ENCODE peak calls at places on chromosomes 16 and 17, in four cellular contexts. One of them, this sample, is unnamed.
A peak's percentile ranks its signal among the peaks of the same experiment; 100 is the strongest.

GRCh38 chr16:81491522-81492188 is 47.0 kb downstream of the CMIP start:
- DNase-seq in mesenchymal stem cell: no peak
- DNase-seq in mesendoderm: no peak
- DNase-seq in neuronal stem cell: no peak
- DNase-seq in this sample: no peak

GRCh38 chr17:51121620-51122472 is 1.2 kb upstream of the SPAG9 start:
- DNase-seq in mesenchymal stem cell: peak; percentile 99
- DNase-seq in mesendoderm: peak; percentile 94
- DNase-seq in neuronal stem cell: peak; percentile 51
- DNase-seq in this sample: peak; percentile 89

GRCh38 chr16:53435066-53435688 is 906 bp downstream of the RBL2 start:
- DNase-seq in mesenchymal stem cell: peak; percentile 95
- DNase-seq in mesendoderm: peak; percentile 90
- DNase-seq in neuronal stem cell: peak; percentile 43
- DNase-seq in this sample: peak; percentile 66

GRCh38 chr16:49832177-49832576 is 23.7 kb downstream of the ZNF423 start:
- DNase-seq in mesenchymal stem cell: no peak
- DNase-seq in mesendoderm: no peak
- DNase-seq in neuronal stem cell: no peak
- DNase-seq in this sample: no peak

GRCh38 chr16:9412362-9413311 is 321.2 kb downstream of the HAPSTR1 start:
- DNase-seq in mesenchymal stem cell: no peak
- DNase-seq in mesendoderm: no peak
- DNase-seq in neuronal stem cell: no peak
- DNase-seq in this sample: no peak

GRCh38 chr17:42071810-42072209 is 21.4 kb upstream of the C17orf113 start:
- DNase-seq in mesenchymal stem cell: no peak
- DNase-seq in mesendoderm: no peak
- DNase-seq in neuronal stem cell: no peak
- DNase-seq in this sample: no peak

GRCh38 chr17:6425407-6425806 is 9.5 kb downstream of the AIPL1 start:
- DNase-seq in mesenchymal stem cell: no peak
- DNase-seq in mesendoderm: no peak
- DNase-seq in neuronal stem cell: no peak
- DNase-seq in this sample: no peak

GRCh38 chr17:51434434-51435170 is 174.3 kb downstream of the UTP18 start:
- DNase-seq in mesenchymal stem cell: no peak
- DNase-seq in mesendoderm: peak; percentile 42
- DNase-seq in neuronal stem cell: no peak
- DNase-seq in this sample: no peak

GRCh38 chr16:75526032-75526790 is 9.7 kb downstream of the CHST5 start:
- DNase-seq in mesenchymal stem cell: no peak
- DNase-seq in mesendoderm: no peak
- DNase-seq in neuronal stem cell: no peak
- DNase-seq in this sample: no peak

GRCh38 chr16:27748868-27749546 is 199.1 kb downstream of the KATNIP start:
- DNase-seq in mesenchymal stem cell: peak; percentile 79
- DNase-seq in mesendoderm: peak; percentile 80
- DNase-seq in neuronal stem cell: no peak
- DNase-seq in this sample: peak; percentile 75

GRCh38 chr17:40501499-40501911 is at the start of gene TNS4:
- DNase-seq in mesenchymal stem cell: no peak
- DNase-seq in mesendoderm: no peak
- DNase-seq in neuronal stem cell: no peak
- DNase-seq in this sample: no peak

GRCh38 chr16:14523632-14524031 is 106.4 kb downstream of the PARN start:
- DNase-seq in mesenchymal stem cell: no peak
- DNase-seq in mesendoderm: no peak
- DNase-seq in neuronal stem cell: peak; percentile 36
- DNase-seq in this sample: no peak

GRCh38 chr17:57084802-57085447 is at the start of gene AKAP1:
- DNase-seq in mesenchymal stem cell: peak; percentile 93
- DNase-seq in mesendoderm: peak; percentile 97
- DNase-seq in neuronal stem cell: peak; percentile 91
- DNase-seq in this sample: peak; percentile 99
- H2AK5ac ChIP-seq in mesenchymal stem cell: no peak within 1 kb of the TSS
- H2AK5ac ChIP-seq in mesendoderm: no peak within 1 kb of the TSS
- H2AK5ac ChIP-seq in neuronal stem cell: no peak within 1 kb of the TSS
- H2AK5ac ChIP-seq in this sample: no peak within 1 kb of the TSS

GRCh38 chr17:49436174-49436573 is 21.5 kb upstream of the PHB1 start:
- DNase-seq in mesenchymal stem cell: no peak
- DNase-seq in mesendoderm: no peak
- DNase-seq in neuronal stem cell: no peak
- DNase-seq in this sample: no peak
- H4K8ac ChIP-seq in mesenchymal stem cell: no peak overlapping the region
- H4K8ac ChIP-seq in mesendoderm: no peak overlapping the region
- H4K8ac ChIP-seq in neuronal stem cell: no peak overlapping the region
- H4K8ac ChIP-seq in this sample: no peak overlapping the region

GRCh38 chr17:27289856-27290255 is 4.1 kb upstream of the WSB1 start:
- DNase-seq in mesenchymal stem cell: no peak
- DNase-seq in mesendoderm: no peak
- DNase-seq in neuronal stem cell: no peak
- DNase-seq in this sample: no peak
- H2AK5ac ChIP-seq in mesenchymal stem cell: no peak overlapping the region
- H2AK5ac ChIP-seq in mesendoderm: no peak overlapping the region
- H2AK5ac ChIP-seq in neuronal stem cell: no peak overlapping the region
- H2AK5ac ChIP-seq in this sample: no peak overlapping the region

GRCh38 chr16:59260892-59261291 is 526.8 kb upstream of the GOT2 start:
- DNase-seq in mesenchymal stem cell: no peak
- DNase-seq in mesendoderm: no peak
- DNase-seq in neuronal stem cell: no peak
- DNase-seq in this sample: no peak
- H4K8ac ChIP-seq in mesenchymal stem cell: no peak overlapping the region
- H4K8ac ChIP-seq in mesendoderm: no peak overlapping the region
- H4K8ac ChIP-seq in neuronal stem cell: no peak overlapping the region
- H4K8ac ChIP-seq in this sample: no peak overlapping the region

DNA sequence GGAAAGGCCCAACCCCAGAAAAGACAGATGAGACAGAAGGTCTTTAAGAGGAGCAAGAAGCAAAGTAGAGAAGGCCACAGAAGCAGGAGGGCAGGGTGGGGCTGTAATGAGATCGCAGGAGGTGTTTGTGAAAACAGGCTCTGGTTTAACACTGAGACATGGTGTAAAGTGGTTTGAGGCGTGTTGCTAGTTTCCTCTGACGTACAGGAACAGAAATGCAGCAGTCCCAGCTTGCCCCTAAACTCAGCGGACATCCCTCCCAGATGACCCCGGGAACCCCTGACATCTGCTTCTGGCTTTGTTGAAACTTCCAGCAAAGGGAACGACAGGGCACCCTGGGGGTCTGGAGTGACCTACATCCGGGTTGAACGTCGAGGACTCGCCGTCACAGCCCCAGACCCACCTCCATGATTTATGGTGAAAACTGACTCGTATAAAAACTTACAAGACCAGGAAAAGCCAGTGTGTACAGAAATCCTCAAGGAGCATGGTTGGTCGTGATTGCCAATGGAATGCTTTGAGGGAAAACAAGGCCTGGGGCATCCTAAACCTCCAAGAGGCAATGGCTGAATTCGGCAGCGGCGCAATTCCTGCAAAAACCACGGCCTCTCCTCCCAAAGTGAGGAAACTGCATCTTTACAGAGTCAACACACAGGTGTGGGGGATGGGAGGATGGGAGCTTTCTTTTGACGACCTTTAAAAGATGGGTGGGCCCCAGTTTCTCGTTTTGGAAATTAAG is 25.8 kb downstream of the LITAF start:
- DNase-seq in mesenchymal stem cell: peak; percentile 78
- DNase-seq in mesendoderm: peak; percentile 41
- DNase-seq in neuronal stem cell: no peak
- DNase-seq in this sample: no peak
- H2AK5ac ChIP-seq in mesenchymal stem cell: peak overlapping the region; percentile 33
- H2AK5ac ChIP-seq in mesendoderm: no peak overlapping the region
- H2AK5ac ChIP-seq in neuronal stem cell: no peak overlapping the region
- H2AK5ac ChIP-seq in this sample: no peak overlapping the region

GRCh38 chr16:4700997-4701743 is 7.8 kb downstream of the NUDT16L1 start:
- DNase-seq in mesenchymal stem cell: no peak
- DNase-seq in mesendoderm: no peak
- DNase-seq in neuronal stem cell: no peak
- DNase-seq in this sample: no peak
- H4K8ac ChIP-seq in mesenchymal stem cell: no peak overlapping the region
- H4K8ac ChIP-seq in mesendoderm: no peak overlapping the region
- H4K8ac ChIP-seq in neuronal stem cell: peak overlapping the region; percentile 3
- H4K8ac ChIP-seq in this sample: no peak overlapping the region

GRCh38 chr16:65538945-65539344 is 417.1 kb upstream of the CDH11 start:
- DNase-seq in mesenchymal stem cell: no peak
- DNase-seq in mesendoderm: no peak
- DNase-seq in neuronal stem cell: no peak
- DNase-seq in this sample: no peak
- H2AK5ac ChIP-seq in mesenchymal stem cell: no peak overlapping the region
- H2AK5ac ChIP-seq in mesendoderm: no peak overlapping the region
- H2AK5ac ChIP-seq in neuronal stem cell: no peak overlapping the region
- H2AK5ac ChIP-seq in this sample: no peak overlapping the region

GRCh38 chr17:48541036-48541573 is 3.8 kb downstream of the HOXB2 start:
- DNase-seq in mesenchymal stem cell: no peak
- DNase-seq in mesendoderm: no peak
- DNase-seq in neuronal stem cell: no peak
- DNase-seq in this sample: no peak
- H4K8ac ChIP-seq in mesenchymal stem cell: peak overlapping the region; percentile 10
- H4K8ac ChIP-seq in mesendoderm: no peak overlapping the region
- H4K8ac ChIP-seq in neuronal stem cell: no peak overlapping the region
- H4K8ac ChIP-seq in this sample: no peak overlapping the region